ENCODE peak calls at places on chromosomes 7 and 10, in nine cellular contexts. B, D, S, W, E, M, F, H and J are unnamed samples.

GRCh38 chr10:86753638-86754434 is 2.6 kb upstream of the BMPR1A start:
- DNase-seq in B (no peak), D (no peak), S (no peak), W (no peak), E (no peak), M (no peak), F (no peak), H (no peak), J (no peak)

GRCh38 chr7:139776486-139777303 is 1.1 kb downstream of the HIPK2 start:
- DNase-seq in B (peak), D (peak), S (no peak), W (no peak), E (peak), M (no peak), F (peak), H (no peak), J (peak)

GRCh38 chr7:66500087-66500486 is 128.6 kb upstream of the KCTD7 start:
- DNase-seq in B (peak), D (peak), S (no peak), W (peak), E (no peak), M (no peak), F (no peak), H (no peak), J (no peak)

GRCh38 chr7:140304071-140304799 is 94.1 kb downstream of the SLC37A3 start:
- DNase-seq in B (peak), D (peak), S (no peak), W (no peak), E (peak), M (no peak), F (no peak), H (no peak), J (no peak)

GRCh38 chr10:61941202-61941651 is 39.7 kb downstream of the ARID5B start:
- DNase-seq in B (no peak), D (no peak), S (no peak), W (no peak), E (no peak), M (no peak), F (no peak), H (no peak), J (no peak)

GRCh38 chr10:49106451-49106850 is 8.9 kb downstream of the VSTM4 start:
- DNase-seq in B (no peak), D (no peak), S (no peak), W (no peak), E (no peak), M (no peak), F (no peak), H (no peak), J (no peak)

GRCh38 chr7:143321734-143322133 is 5.8 kb downstream of the CLCN1 start:
- DNase-seq in B (no peak), D (peak), S (no peak), W (no peak), E (no peak), M (no peak), F (peak), H (peak), J (peak)

GRCh38 chr10:131172433-131172832 is 139.1 kb downstream of the TCERG1L start:
- DNase-seq in B (no peak), D (no peak), S (no peak), W (no peak), E (no peak), M (no peak), F (no peak), H (peak), J (no peak)

GRCh38 chr10:115854740-115855435 is 418.1 kb downstream of the GFRA1 start:
- DNase-seq in B (no peak), D (no peak), S (no peak), W (no peak), E (peak), M (no peak), F (no peak), H (no peak), J (no peak)

GRCh38 chr7:143258830-143259229 is 4.4 kb upstream of the GSTK1 start:
- DNase-seq in B (no peak), D (no peak), S (no peak), W (no peak), E (peak), M (no peak), F (no peak), H (no peak), J (peak)

GRCh38 chr10:33265621-33266020 is 68.8 kb downstream of the NRP1 start:
- DNase-seq in B (no peak), D (no peak), S (no peak), W (no peak), E (no peak), M (no peak), F (peak), H (peak), J (no peak)

GRCh38 chr10:17805440-17805839 is 3.7 kb upstream of the MRC1 start:
- DNase-seq in B (no peak), D (no peak), S (no peak), W (no peak), E (no peak), M (no peak), F (no peak), H (no peak), J (no peak)

GRCh38 chr10:17801507-17801906 is 7.6 kb upstream of the MRC1 start:
- DNase-seq in B (peak), D (no peak), S (no peak), W (no peak), E (no peak), M (no peak), F (no peak), H (no peak), J (no peak)

GRCh38 chr10:17805921-17806577 is 3.1 kb upstream of the MRC1 start:
- DNase-seq in B (no peak), D (peak), S (no peak), W (peak), E (no peak), M (no peak), F (no peak), H (no peak), J (no peak)

GRCh38 chr10:17802350-17802749 is 6.8 kb upstream of the MRC1 start:
- DNase-seq in B (no peak), D (no peak), S (no peak), W (no peak), E (no peak), M (no peak), F (no peak), H (no peak), J (no peak)

GRCh38 chr10:17802966-17803365 is 6.2 kb upstream of the MRC1 start:
- DNase-seq in B (no peak), D (no peak), S (no peak), W (no peak), E (peak), M (no peak), F (no peak), H (no peak), J (no peak)
- H3K27ac ChIP-seq in B (no peak), D (no peak), S (no peak), W (no peak), E (no peak), M (no peak), F (no peak), H (no peak), J (no peak)

GRCh38 chr10:73998623-73999622 is 1.0 kb downstream of the VCL start:
- DNase-seq in B (peak), D (peak), S (peak), W (peak), E (peak), M (peak), F (peak), H (peak), J (peak)
- TF ChIP-seq CTCF in B (peak), D (peak), S (peak), W (no peak), E (peak), M (no peak), F (peak), H (peak), J (peak)

GRCh38 chr7:107322015-107322414 is 147.8 kb upstream of the GPR22 start:
- DNase-seq in B (no peak), D (no peak), S (no peak), W (no peak), E (no peak), M (no peak), F (no peak), H (no peak), J (no peak)

GRCh38 chr7:107315821-107316220 is 147.0 kb downstream of the HBP1 start:
- DNase-seq in B (no peak), D (no peak), S (no peak), W (no peak), E (no peak), M (no peak), F (no peak), H (no peak), J (no peak)

GRCh38 chr7:107321611-107322010 is 148.2 kb upstream of the GPR22 start:
- DNase-seq in B (no peak), D (no peak), S (no peak), W (no peak), E (no peak), M (no peak), F (no peak), H (no peak), J (no peak)

GRCh38 chr7:107319724-107320228 is 150.1 kb upstream of the GPR22 start:
- DNase-seq in B (no peak), D (no peak), S (no peak), W (no peak), E (no peak), M (no peak), F (no peak), H (no peak), J (no peak)

DNA sequence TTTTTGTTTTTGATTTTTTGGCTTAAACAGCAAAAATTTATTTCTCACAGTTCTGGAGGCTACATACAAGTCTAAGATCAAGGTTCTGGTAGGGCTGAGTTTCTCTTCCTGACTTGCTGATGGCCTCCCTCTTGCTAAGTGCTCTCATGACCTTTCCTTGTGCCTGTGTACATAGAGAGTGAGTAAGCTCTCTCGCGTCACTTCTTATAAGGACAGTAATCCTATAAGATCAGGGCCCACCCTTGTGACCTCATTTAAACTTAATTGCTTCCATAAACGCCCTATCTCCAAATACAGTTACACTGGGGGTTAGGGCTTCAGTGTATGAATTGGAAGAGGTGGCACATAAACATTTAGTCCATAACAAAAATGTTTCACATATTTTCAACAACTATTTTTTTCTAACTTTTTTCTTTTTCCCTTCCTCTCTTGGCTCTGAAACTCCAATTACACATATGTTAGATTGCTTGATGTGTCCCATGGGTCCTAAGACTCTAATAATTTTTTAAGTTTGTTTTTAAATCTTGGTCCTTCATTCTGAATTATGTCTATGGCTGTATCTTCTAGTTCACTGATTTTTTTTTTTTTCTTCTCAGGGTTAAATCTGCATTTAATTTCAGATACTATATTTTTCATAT is 149.8 kb downstream of the HBP1 start:
- DNase-seq in B (no peak), D (peak), S (no peak), W (no peak), E (peak), M (no peak), F (no peak), H (no peak), J (no peak)
- TF ChIP-seq POLR2A in B (no peak), D (no peak), S (no peak), W (no peak), E (no peak), M (no peak), F (no peak), H (no peak), J (no peak)

DNA sequence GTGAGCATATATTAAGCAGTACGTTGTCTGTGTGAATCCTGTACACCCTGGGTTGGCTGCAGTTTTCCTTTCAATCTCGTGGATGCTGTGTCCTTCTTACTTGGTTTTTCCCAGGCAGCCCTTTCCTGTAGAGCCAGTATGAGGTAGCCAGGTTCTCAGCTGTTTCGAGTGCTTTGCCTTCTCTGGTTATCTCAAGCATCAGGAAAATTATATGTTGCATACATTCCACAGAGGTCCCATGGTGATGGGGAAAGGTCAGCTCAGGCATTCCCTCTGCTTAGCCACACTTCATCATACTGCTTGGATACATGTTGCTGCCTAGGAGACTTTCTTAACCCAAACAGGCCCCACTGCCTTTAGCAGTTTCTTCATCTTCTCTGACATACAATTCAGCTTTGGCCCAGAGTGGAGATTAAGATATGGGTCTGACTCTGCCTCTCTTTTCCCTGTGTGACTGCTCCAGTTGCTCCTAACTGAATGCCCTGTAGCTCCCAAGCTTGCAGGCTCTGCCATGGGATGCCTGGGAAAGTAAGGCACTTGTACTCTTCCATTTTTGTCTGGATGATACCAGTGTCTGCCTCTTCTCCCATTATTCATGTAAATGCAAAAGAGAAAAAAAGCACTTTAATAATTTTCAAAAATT is 11.3 kb downstream of the GNAI1 start:
- DNase-seq in B (no peak), D (peak), S (no peak), W (no peak), E (peak), M (no peak), F (no peak), H (no peak), J (no peak)
- H3K27ac ChIP-seq in B (no peak), D (peak), S (peak), W (no peak), E (peak), M (no peak), F (peak), H (peak), J (no peak)

DNA sequence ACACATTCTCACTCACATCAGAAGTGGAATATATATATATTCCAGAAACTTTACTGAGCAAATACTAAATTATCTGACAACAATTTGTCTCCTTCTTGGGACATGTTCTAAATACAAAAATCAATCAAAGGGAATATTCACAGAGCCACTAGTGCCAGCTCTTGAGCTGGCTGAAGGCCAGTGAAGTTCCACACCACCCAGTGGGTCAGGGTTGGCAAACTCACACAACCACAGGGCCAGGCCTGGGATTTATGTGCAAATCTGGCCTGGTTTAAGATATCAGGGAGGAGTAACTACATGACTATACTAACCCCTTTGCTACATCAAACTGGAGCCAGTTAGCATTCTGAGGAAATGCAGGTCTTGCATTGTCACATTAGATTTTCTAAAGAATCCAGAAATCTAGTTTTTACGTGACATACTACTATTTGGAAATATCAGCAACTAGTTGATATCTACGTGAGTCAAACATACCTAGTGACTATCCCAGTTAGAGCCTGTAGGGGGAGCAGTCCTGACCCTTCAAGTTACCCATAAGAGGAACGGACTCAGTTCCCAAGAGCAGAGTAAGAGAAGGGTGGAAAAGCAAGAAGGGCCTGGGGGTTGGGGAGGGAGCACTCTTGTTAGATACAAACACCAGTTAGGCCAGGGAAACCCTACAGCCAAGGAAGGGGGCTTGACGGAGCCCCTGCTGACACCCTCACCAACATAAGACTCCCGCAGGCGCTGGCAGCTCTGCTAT is 600.4 kb downstream of the KCNMA1 start:
- DNase-seq in B (peak), D (peak), S (no peak), W (peak), E (no peak), M (no peak), F (no peak), H (no peak), J (peak)
- TF ChIP-seq CTCF in B (peak), D (peak), S (peak), W (peak), E (peak), M (no peak), F (no peak), H (no peak), J (peak)

GRCh38 chr10:30979956-30980355 is 51.7 kb downstream of the ZNF438 start:
- DNase-seq in B (no peak), D (no peak), S (no peak), W (no peak), E (no peak), M (no peak), F (no peak), H (no peak), J (no peak)

GRCh38 chr10:30977385-30977784 is 54.3 kb downstream of the ZNF438 start:
- DNase-seq in B (no peak), D (no peak), S (no peak), W (no peak), E (peak), M (no peak), F (no peak), H (no peak), J (no peak)

GRCh38 chr10:30984563-30985328 is 46.9 kb downstream of the ZNF438 start:
- DNase-seq in B (no peak), D (no peak), S (no peak), W (no peak), E (no peak), M (no peak), F (no peak), H (no peak), J (no peak)

GRCh38 chr10:30985552-30985951 is 46.1 kb downstream of the ZNF438 start:
- DNase-seq in B (no peak), D (no peak), S (no peak), W (peak), E (peak), M (no peak), F (no peak), H (no peak), J (no peak)

DNA sequence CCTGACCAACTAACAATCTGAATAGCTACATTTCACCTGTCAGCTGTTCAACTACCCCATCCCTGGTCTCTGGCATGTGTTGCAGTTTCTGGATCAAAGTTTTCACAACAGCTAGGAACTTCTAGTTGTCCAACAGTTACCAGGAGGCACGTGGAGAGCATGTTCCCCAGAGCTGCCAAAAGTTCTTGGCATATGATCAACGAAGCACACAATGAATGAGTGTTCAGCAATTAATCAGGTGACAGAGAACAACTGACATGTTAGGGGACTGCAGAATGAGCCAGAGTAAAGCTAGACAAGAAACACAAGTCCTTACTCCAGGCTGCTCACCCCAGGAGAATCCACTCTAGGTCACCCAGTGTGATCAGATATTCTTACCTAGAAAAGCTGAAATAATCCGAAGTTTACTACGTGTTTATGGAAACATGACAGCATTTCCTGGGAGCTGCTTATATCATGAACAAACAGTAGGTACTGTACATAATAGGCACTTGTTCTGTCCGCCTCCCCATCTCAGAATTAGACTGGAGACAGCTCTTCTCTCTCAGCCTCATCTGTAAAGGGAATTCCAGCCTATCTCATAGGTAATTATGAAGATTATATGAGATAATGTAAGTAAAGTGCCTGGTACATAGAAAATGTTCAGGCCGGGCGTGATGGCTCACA is 50.6 kb downstream of the ZNF438 start:
- DNase-seq in B (no peak), D (no peak), S (no peak), W (no peak), E (peak), M (peak), F (peak), H (peak), J (peak)
- TF ChIP-seq POLR2A in B (no peak), D (no peak), S (no peak), W (no peak), E (no peak), M (no peak), F (no peak), H (no peak), J (no peak)

DNA sequence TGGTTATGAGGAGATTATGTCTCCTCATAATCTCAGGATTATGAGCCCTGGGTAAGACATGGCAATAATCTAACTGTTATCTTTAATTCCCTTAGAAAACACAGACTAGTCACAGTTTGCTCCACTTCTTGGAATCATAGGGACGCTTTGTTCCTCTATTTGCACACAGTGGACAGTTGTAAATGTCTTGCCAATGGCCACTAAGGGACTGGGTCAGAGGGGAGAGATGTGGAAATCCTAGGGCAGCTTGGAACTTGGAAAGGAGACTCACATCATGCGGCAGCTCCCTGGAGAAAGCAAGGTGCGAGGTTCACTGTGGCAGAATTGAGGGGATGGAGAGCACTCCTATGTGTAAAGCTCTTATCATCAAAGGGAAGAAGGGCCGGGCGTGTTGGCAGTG is 266.1 kb downstream of the PRPF18 start:
- DNase-seq in B (no peak), D (no peak), S (no peak), W (no peak), E (no peak), M (no peak), F (no peak), H (no peak), J (no peak)
- H3K27ac ChIP-seq in B (no peak), D (no peak), S (peak), W (no peak), E (no peak), M (no peak), F (peak), H (peak), J (no peak)

DNA sequence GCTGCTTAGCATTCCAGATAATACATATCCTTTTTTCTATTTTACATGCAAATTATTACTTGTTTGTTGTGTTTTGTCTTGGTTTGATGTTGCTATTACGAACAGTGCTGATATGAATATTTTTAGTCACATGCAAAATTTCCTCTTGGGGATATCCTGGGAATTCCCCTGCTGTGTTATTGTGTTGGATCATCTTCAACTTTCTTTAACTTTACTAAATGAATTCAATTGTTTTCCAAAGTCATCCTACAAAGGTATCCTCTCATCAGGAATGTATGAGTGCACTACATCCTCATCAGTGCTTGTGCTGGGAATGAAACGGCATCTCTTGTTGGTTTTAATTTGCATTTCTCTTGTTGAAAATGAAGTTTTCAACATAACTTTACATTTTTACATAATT is 87.1 kb downstream of the AASS start:
- DNase-seq in B (no peak), D (no peak), S (no peak), W (no peak), E (no peak), M (no peak), F (no peak), H (no peak), J (no peak)
- TF ChIP-seq CTCF in B (no peak), D (no peak), S (no peak), W (no peak), E (no peak), M (no peak), F (no peak), H (no peak), J (no peak)